ENCODE peak calls at places on chromosomes 7 and 10, in seven cellular contexts. Q, V, O, L, K, E and C are unnamed samples.
A peak's percentile ranks its signal among the peaks of the same experiment; 100 is the strongest.

GRCh38 chr7:143519411-143520131 is 41.9 kb downstream of the TAS2R41 start:
- DNase-seq in Q (no peak), V (no peak), O (no peak), L (no peak), K (no peak), E (peak; percentile 70), C (no peak)

GRCh38 chr7:93402944-93403343 is 170.8 kb downstream of the VPS50 start:
- DNase-seq in Q (no peak), V (no peak), O (no peak), L (no peak), K (no peak), E (no peak), C (no peak)

GRCh38 chr10:48231178-48231577 is 43.3 kb downstream of the FRMPD2 start:
- DNase-seq in Q (no peak), V (no peak), O (no peak), L (no peak), K (no peak), E (no peak), C (no peak)

GRCh38 chr10:89378006-89378627 is at the start of gene IFIT1B:
- DNase-seq in Q (no peak), V (no peak), O (no peak), L (no peak), K (no peak), E (no peak), C (no peak)

GRCh38 chr10:31704195-31704594 is 224.4 kb downstream of the ARHGAP12 start:
- DNase-seq in Q (no peak), V (no peak), O (no peak), L (no peak), K (no peak), E (no peak), C (no peak)

GRCh38 chr7:11193131-11193867 is 219.6 kb downstream of the PHF14 start:
- DNase-seq in Q (no peak), V (no peak), O (no peak), L (no peak), K (no peak), E (no peak), C (no peak)

GRCh38 chr10:132836248-132836831 is 50.4 kb upstream of the NKX6-2 start:
- DNase-seq in Q (no peak), V (no peak), O (no peak), L (peak; percentile 66), K (no peak), E (no peak), C (no peak)

GRCh38 chr10:82288461-82288881 is 413.5 kb downstream of the NRG3 start:
- DNase-seq in Q (no peak), V (no peak), O (no peak), L (no peak), K (no peak), E (peak; percentile 40), C (no peak)

GRCh38 chr7:112946350-112946749 is 140.3 kb downstream of the GPR85 start:
- DNase-seq in Q (no peak), V (no peak), O (no peak), L (no peak), K (no peak), E (no peak), C (no peak)

GRCh38 chr10:119620241-119620753 is 23.5 kb upstream of the TIAL1 start:
- DNase-seq in Q (no peak), V (no peak), O (no peak), L (no peak), K (no peak), E (no peak), C (no peak)

GRCh38 chr7:150356265-150356897 is 12.2 kb upstream of the REPIN1 start:
- DNase-seq in Q (peak; percentile 22), V (peak; percentile 57), O (no peak), L (no peak), K (no peak), E (no peak), C (no peak)

GRCh38 chr10:88114368-88114767 is 250.9 kb downstream of the PTEN start:
- DNase-seq in Q (no peak), V (peak; percentile 62), O (no peak), L (no peak), K (no peak), E (no peak), C (no peak)

GRCh38 chr7:103915958-103916357 is 73.5 kb downstream of the RELN start:
- DNase-seq in Q (no peak), V (no peak), O (no peak), L (no peak), K (no peak), E (no peak), C (no peak)

GRCh38 chr10:71344916-71345557 is 26.0 kb downstream of the SLC29A3 start:
- DNase-seq in Q (no peak), V (no peak), O (no peak), L (no peak), K (no peak), E (no peak), C (no peak)

GRCh38 chr10:127492607-127493250 is 56.4 kb upstream of the NPS start:
- DNase-seq in Q (no peak), V (no peak), O (no peak), L (no peak), K (no peak), E (no peak), C (no peak)

GRCh38 chr7:51314726-51315125 is 1.9 kb downstream of the COBL start:
- DNase-seq in Q (no peak), V (no peak), O (no peak), L (no peak), K (no peak), E (no peak), C (no peak)

GRCh38 chr10:110648743-110649651 is 4.9 kb downstream of the RBM20 start:
- DNase-seq in Q (no peak), V (no peak), O (no peak), L (no peak), K (no peak), E (no peak), C (no peak)

GRCh38 chr7:6419310-6419773 is 28.4 kb downstream of the DAGLB start:
- DNase-seq in Q (no peak), V (no peak), O (no peak), L (no peak), K (no peak), E (no peak), C (no peak)

GRCh38 chr7:80686576-80686975 is 48.1 kb downstream of the CD36 start:
- DNase-seq in Q (no peak), V (no peak), O (no peak), L (no peak), K (no peak), E (no peak), C (no peak)

GRCh38 chr10:64859911-64860310 is 1338.7 kb downstream of the REEP3 start:
- DNase-seq in Q (no peak), V (no peak), O (no peak), L (no peak), K (no peak), E (no peak), C (no peak)